ENCODE peak calls at places on chromosomes 3 and 15, in five cellular contexts. One of them, this sample, is unnamed.
A peak's percentile ranks its signal among the peaks of the same experiment; 100 is the strongest.

GRCh38 chr15:32979710-32980109 is 214.8 kb downstream of the FMN1 start:
- DNase-seq in choroid plexus epithelial cell: peak; percentile 55
- DNase-seq in GM18507: no peak
- DNase-seq in endothelial cell: no peak
- DNase-seq in fibroblast of lung: peak; percentile 100
- DNase-seq in this sample: no peak

GRCh38 chr3:21041621-21042020 is 709.4 kb downstream of the ZNF385D start:
- DNase-seq in choroid plexus epithelial cell: no peak
- DNase-seq in GM18507: no peak
- DNase-seq in endothelial cell: no peak
- DNase-seq in fibroblast of lung: peak; percentile 7
- DNase-seq in this sample: no peak

GRCh38 chr3:16150285-16150684 is 24.2 kb upstream of the GALNT15 start:
- DNase-seq in choroid plexus epithelial cell: no peak
- DNase-seq in GM18507: no peak
- DNase-seq in endothelial cell: no peak
- DNase-seq in fibroblast of lung: no peak
- DNase-seq in this sample: no peak

GRCh38 chr15:56428821-56429458 is 36.0 kb downstream of the MNS1 start:
- DNase-seq in choroid plexus epithelial cell: peak; percentile 61
- DNase-seq in GM18507: peak; percentile 0
- DNase-seq in endothelial cell: no peak
- DNase-seq in fibroblast of lung: peak; percentile 24
- DNase-seq in this sample: no peak

GRCh38 chr3:171363211-171363610 is 97.0 kb downstream of the TNIK start:
- DNase-seq in choroid plexus epithelial cell: no peak
- DNase-seq in GM18507: no peak
- DNase-seq in endothelial cell: no peak
- DNase-seq in fibroblast of lung: no peak
- DNase-seq in this sample: no peak

GRCh38 chr15:57079907-57080750 is 161.7 kb downstream of the TCF12 start:
- DNase-seq in choroid plexus epithelial cell: peak; percentile 24
- DNase-seq in GM18507: no peak
- DNase-seq in endothelial cell: no peak
- DNase-seq in fibroblast of lung: no peak
- DNase-seq in this sample: no peak

GRCh38 chr15:49424954-49425353 is 1.9 kb downstream of the FGF7 start:
- DNase-seq in choroid plexus epithelial cell: no peak
- DNase-seq in GM18507: no peak
- DNase-seq in endothelial cell: no peak
- DNase-seq in fibroblast of lung: peak; percentile 61
- DNase-seq in this sample: no peak

GRCh38 chr15:85035980-85036379 is 54.3 kb downstream of the PDE8A start:
- DNase-seq in choroid plexus epithelial cell: no peak
- DNase-seq in GM18507: no peak
- DNase-seq in endothelial cell: no peak
- DNase-seq in fibroblast of lung: no peak
- DNase-seq in this sample: no peak

GRCh38 chr15:69760890-69761568 is 308.4 kb downstream of the RPLP1 start:
- DNase-seq in choroid plexus epithelial cell: peak; percentile 98
- DNase-seq in GM18507: no peak
- DNase-seq in endothelial cell: no peak
- DNase-seq in fibroblast of lung: peak; percentile 99
- DNase-seq in this sample: no peak

GRCh38 chr3:25727316-25727715 is 55.9 kb downstream of the NGLY1 start:
- DNase-seq in choroid plexus epithelial cell: no peak
- DNase-seq in GM18507: no peak
- DNase-seq in endothelial cell: no peak
- DNase-seq in fibroblast of lung: no peak
- DNase-seq in this sample: no peak

GRCh38 chr15:69855601-69856000 is 242.1 kb downstream of the TLE3 start:
- DNase-seq in choroid plexus epithelial cell: peak; percentile 50
- DNase-seq in GM18507: no peak
- DNase-seq in endothelial cell: no peak
- DNase-seq in fibroblast of lung: no peak
- DNase-seq in this sample: no peak

GRCh38 chr15:88385078-88385700 is 82.0 kb downstream of the MRPL46 start:
- DNase-seq in choroid plexus epithelial cell: no peak
- DNase-seq in GM18507: no peak
- DNase-seq in endothelial cell: no peak
- DNase-seq in fibroblast of lung: peak; percentile 78
- DNase-seq in this sample: no peak

GRCh38 chr3:184260571-184261269 is 633 bp downstream of the CAMK2N2 start:
- DNase-seq in choroid plexus epithelial cell: no peak
- DNase-seq in GM18507: no peak
- DNase-seq in endothelial cell: no peak
- DNase-seq in fibroblast of lung: no peak
- DNase-seq in this sample: no peak

GRCh38 chr3:195823998-195824397 is 12.3 kb upstream of the MUC4 start:
- DNase-seq in choroid plexus epithelial cell: peak; percentile 24
- DNase-seq in GM18507: no peak
- DNase-seq in endothelial cell: no peak
- DNase-seq in fibroblast of lung: peak; percentile 46
- DNase-seq in this sample: no peak

GRCh38 chr3:151168269-151169094 is 34.5 kb downstream of the GPR171 start:
- DNase-seq in choroid plexus epithelial cell: peak; percentile 76
- DNase-seq in GM18507: peak; percentile 58
- DNase-seq in endothelial cell: peak; percentile 77
- DNase-seq in fibroblast of lung: peak; percentile 43
- DNase-seq in this sample: peak; percentile 45

GRCh38 chr15:79179108-79179561 is 88.6 kb upstream of the RASGRF1 start:
- DNase-seq in choroid plexus epithelial cell: peak; percentile 29
- DNase-seq in GM18507: no peak
- DNase-seq in endothelial cell: no peak
- DNase-seq in fibroblast of lung: peak; percentile 51
- DNase-seq in this sample: no peak

GRCh38 chr15:29934251-29934650 is 112.0 kb upstream of the TJP1 start:
- DNase-seq in choroid plexus epithelial cell: peak; percentile 85
- DNase-seq in GM18507: no peak
- DNase-seq in endothelial cell: no peak
- DNase-seq in fibroblast of lung: peak; percentile 72
- DNase-seq in this sample: no peak

GRCh38 chr3:131731709-131732108 is 228.9 kb upstream of the MRPL3 start:
- DNase-seq in choroid plexus epithelial cell: no peak
- DNase-seq in GM18507: no peak
- DNase-seq in endothelial cell: no peak
- DNase-seq in fibroblast of lung: no peak
- DNase-seq in this sample: no peak

GRCh38 chr15:78878356-78878755 is 5.7 kb downstream of the MORF4L1 start:
- DNase-seq in choroid plexus epithelial cell: peak; percentile 76
- DNase-seq in GM18507: no peak
- DNase-seq in endothelial cell: no peak
- DNase-seq in fibroblast of lung: peak; percentile 83
- DNase-seq in this sample: no peak

This sample was measured in iPS DF 6.9.